ENCODE peak calls at places on chromosome 1, in four cellular contexts. T, X, Z and U are unnamed samples.

GRCh38 chr1:117077267-117077666 is 17.1 kb downstream of the TTF2 start:
- DNase-seq in Z (no peak), T (no peak), X (no peak), U (no peak)

GRCh38 chr1:172957491-172957890 is 93.2 kb downstream of the TNFSF18 start:
- DNase-seq in T (no peak), X (no peak), Z (no peak), U (no peak)

GRCh38 chr1:154198756-154199562 is 7.1 kb upstream of the TPM3 start:
- DNase-seq in T (peak), Z (peak), X (peak), U (peak)

GRCh38 chr1:111770916-111771315 is 15.2 kb downstream of the DDX20 start:
- DNase-seq in Z (no peak), X (no peak), T (no peak), U (no peak)

GRCh38 chr1:6490181-6491075 is 1.0 kb downstream of the PLEKHG5 start:
- DNase-seq in T (peak), X (peak), Z (peak), U (peak)

GRCh38 chr1:62364726-62365125 is 45.5 kb upstream of the KANK4 start:
- DNase-seq in Z (peak), X (no peak), T (no peak), U (no peak)

GRCh38 chr1:179840107-179840506 is 37.5 kb downstream of the TOR1AIP2 start:
- DNase-seq in X (no peak), T (no peak), Z (no peak), U (no peak)

GRCh38 chr1:161177112-161177935 is at the start of gene B4GALT3:
- DNase-seq in Z (peak), X (peak), T (peak), U (peak)

GRCh38 chr1:152565115-152565514 is 1.5 kb downstream of the LCE3E start:
- DNase-seq in X (no peak), T (no peak), Z (no peak), U (no peak)

GRCh38 chr1:246193537-246193936 is 313.5 kb downstream of the SMYD3 start:
- DNase-seq in Z (no peak), X (no peak), T (no peak), U (no peak)

GRCh38 chr1:179826626-179827280 is 50.9 kb downstream of the TOR1AIP2 start:
- DNase-seq in Z (no peak), X (no peak), T (no peak), U (no peak)

GRCh38 chr1:239976130-239976968 is 115.3 kb upstream of the FMN2 start:
- DNase-seq in X (peak), T (peak), Z (peak), U (peak)

GRCh38 chr1:21324368-21325137 is 34.3 kb upstream of the ECE1 start:
- DNase-seq in T (peak), X (no peak), Z (no peak), U (no peak)

GRCh38 chr1:219773775-219774174 is 154.6 kb downstream of the SLC30A10 start:
- DNase-seq in X (no peak), T (no peak), Z (no peak), U (no peak)

GRCh38 chr1:170790175-170790574 is 126.2 kb downstream of the PRRX1 start:
- DNase-seq in T (no peak), X (no peak), Z (no peak), U (no peak)

GRCh38 chr1:167722152-167722869 is 529 bp downstream of the MPZL1 start:
- DNase-seq in T (peak), Z (peak), X (peak), U (peak)

GRCh38 chr1:89363638-89364536 is at the start of gene GBP6:
- DNase-seq in X (peak), T (no peak), Z (no peak), U (no peak)

GRCh38 chr1:235473808-235474207 is 30.4 kb downstream of the B3GALNT2 start:
- DNase-seq in X (no peak), T (no peak), Z (no peak), U (no peak)

GRCh38 chr1:78491311-78492071 is 717 bp downstream of the PTGFR start:
- DNase-seq in T (no peak), X (peak), Z (no peak), U (peak)

GRCh38 chr1:55484173-55484572 is 269.0 kb upstream of the USP24 start:
- DNase-seq in T (no peak), Z (no peak), X (no peak), U (no peak)

GRCh38 chr1:67685558-67686271 is 714 bp downstream of the GADD45A start:
- DNase-seq in X (peak), T (peak), Z (no peak), U (peak)

GRCh38 chr1:32115496-32115895 is 7.6 kb downstream of the KPNA6 start:
- DNase-seq in T (no peak), Z (no peak), X (no peak), U (no peak)
- TF ChIP-seq SP1 in T (no peak), Z (no peak), X (no peak), U (no peak)

GRCh38 chr1:17377325-17377953 is 5.4 kb downstream of the PADI6 start:
- DNase-seq in Z (no peak), T (peak), X (peak), U (no peak)
- TF ChIP-seq ELF4 in Z (no peak), T (no peak), X (no peak), U (no peak)

DNA sequence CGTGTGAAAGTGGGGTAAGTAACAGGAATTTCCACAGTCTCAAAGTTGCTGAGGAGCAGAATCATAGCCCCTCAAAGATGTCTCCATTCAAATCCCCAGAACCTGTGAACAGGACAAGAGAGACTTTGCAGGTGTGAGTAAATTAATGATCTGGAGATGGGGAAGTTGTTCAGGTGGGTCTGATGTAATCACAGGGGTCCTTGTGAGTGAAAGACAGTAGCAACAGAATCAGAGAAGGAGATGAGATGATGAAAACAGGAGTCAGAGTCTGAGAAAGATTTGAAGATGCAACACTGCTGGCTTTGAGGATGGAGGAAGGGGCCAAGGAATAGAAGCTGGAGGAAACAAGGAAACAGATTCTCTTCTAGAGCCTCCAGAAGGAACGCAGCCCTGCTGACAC is 81.5 kb downstream of the SELENOF start:
- DNase-seq in T (no peak), X (no peak), Z (no peak), U (no peak)
- TF ChIP-seq SP1 in T (no peak), X (no peak), Z (no peak), U (no peak)

DNA sequence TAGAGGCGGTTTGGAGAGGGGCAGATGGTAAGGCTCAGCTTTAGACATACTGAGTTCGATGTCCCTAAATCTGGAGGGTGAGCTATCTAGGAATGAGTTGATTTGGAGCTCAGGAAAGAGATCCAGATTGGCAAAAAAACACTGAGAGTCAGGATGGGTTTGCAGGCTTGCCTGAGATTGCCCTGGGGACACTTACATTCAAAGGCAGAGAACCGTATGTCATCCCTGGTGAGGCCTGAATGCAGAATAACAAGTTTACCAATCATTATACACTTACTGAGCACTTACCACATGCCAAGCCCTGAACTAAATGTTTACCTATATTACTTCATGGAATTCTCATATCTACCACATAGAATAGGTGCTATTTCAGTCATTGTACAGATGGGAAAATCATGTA is 27.5 kb downstream of the TFAP2E start:
- DNase-seq in X (no peak), T (no peak), Z (no peak), U (no peak)
- TF ChIP-seq ELF4 in X (no peak), T (no peak), Z (no peak), U (no peak)